ENCODE peak calls at places on chromosome 17, in four cellular contexts. Q is MCF 10A; X is MG63; S is stimulated activated CD8-positive, alpha-beta memory T cell treated with anti-CD3 and anti-CD28 coated beads, Interleukin-15, amount 100 ng/mL, for 24 hours. H is an unnamed sample.

GRCh38 chr17:70089513-70090148 is 14.6 kb downstream of the KCNJ16 start:
- DNase-seq in S (no peak), X (no peak), Q (no peak), H (no peak)

GRCh38 chr17:82794781-82795505 is 43.1 kb downstream of the TBCD start:
- DNase-seq in S (no peak), X (no peak), Q (no peak), H (no peak)

GRCh38 chr17:11880714-11881113 is 116.6 kb downstream of the ZNF18 start:
- DNase-seq in X (no peak), S (no peak), Q (peak), H (no peak)

GRCh38 chr17:76153640-76154039 is 12.6 kb upstream of the FOXJ1 start:
- DNase-seq in S (no peak), Q (peak), X (no peak), H (no peak)

GRCh38 chr17:51607512-51607911 is 347.2 kb downstream of the UTP18 start:
- DNase-seq in S (no peak), Q (no peak), X (no peak), H (no peak)

GRCh38 chr17:81635973-81636504 is 873 bp downstream of the NPLOC4 start:
- DNase-seq in S (no peak), X (peak), Q (no peak), H (no peak)

GRCh38 chr17:73320601-73321264 is 8.9 kb upstream of the CDC42EP4 start:
- DNase-seq in X (no peak), S (no peak), Q (no peak), H (no peak)

GRCh38 chr17:45785373-45786193 is 1.5 kb downstream of the CRHR1 start:
- DNase-seq in Q (no peak), X (no peak), S (no peak), H (peak)

GRCh38 chr17:69326302-69327059 is 452 bp downstream of the ABCA5 start:
- DNase-seq in X (peak), Q (peak), S (no peak), H (no peak)

GRCh38 chr17:67280279-67280678 is 35.3 kb upstream of the HELZ start:
- DNase-seq in S (no peak), X (peak), Q (peak), H (no peak)

GRCh38 chr17:47705536-47706481 is 11.8 kb downstream of the TBKBP1 start:
- DNase-seq in X (no peak), Q (no peak), S (no peak), H (no peak)

GRCh38 chr17:64689106-64689505 is 27.0 kb upstream of the SMURF2 start:
- DNase-seq in S (no peak), Q (no peak), X (no peak), H (no peak)

GRCh38 chr17:17181666-17182600 is 24.2 kb downstream of the PLD6 start:
- DNase-seq in Q (no peak), S (no peak), X (no peak), H (no peak)

GRCh38 chr17:41651625-41652460 is 27.5 kb upstream of the KRT17 start:
- DNase-seq in S (no peak), X (no peak), Q (peak), H (no peak)

GRCh38 chr17:65388911-65389310 is 172.5 kb downstream of the AXIN2 start:
- DNase-seq in Q (no peak), X (no peak), S (no peak), H (no peak)

GRCh38 chr17:79785017-79785899 is 7.3 kb downstream of the CBX2 start:
- DNase-seq in S (no peak), Q (no peak), X (no peak), H (no peak)

GRCh38 chr17:45261577-45262515 is at the start of gene SPATA32:
- DNase-seq in Q (no peak), S (peak), X (no peak), H (peak)

GRCh38 chr17:72560303-72561247 is 439.8 kb downstream of the SOX9 start:
- DNase-seq in S (peak), X (peak), Q (peak), H (no peak)

GRCh38 chr17:4492762-4493561 is 5.7 kb upstream of the SPNS2 start:
- DNase-seq in S (no peak), Q (peak), X (no peak), H (no peak)

GRCh38 chr17:64491034-64491860 is 5.6 kb downstream of the POLG2 start:
- DNase-seq in S (no peak), X (peak), Q (peak), H (no peak)

GRCh38 chr17:7834554-7834890 is 505 bp downstream of the KDM6B start:
- DNase-seq in Q (no peak), X (peak), S (no peak), H (no peak)

H was measured in mesothelial cell of epicardium.